ENCODE peak calls at places on chromosomes 2 and 18, in eight cellular contexts. O, I, K, J, Y, S, X and P are unnamed samples. For H3K9me3 and H3K36me3, the result is how much of the 10 kb centered on the place peaks cover.

GRCh38 chr18:6132751-6133368 is 237.5 kb upstream of the TMEM200C start:
- DNase-seq in J (no peak), X (no peak), O (no peak), K (peak), I (no peak), Y (no peak), S (no peak), P (no peak)

GRCh38 chr2:239724194-239724849 is 300.8 kb downstream of the NDUFA10 start:
- DNase-seq in I (peak), K (no peak), X (peak), S (no peak), Y (peak), J (no peak), O (no peak), P (no peak)

GRCh38 chr2:203818656-203819055 is 48.9 kb upstream of the CTLA4 start:
- DNase-seq in K (no peak), Y (no peak), X (no peak), O (no peak), J (no peak), S (no peak), I (no peak), P (no peak)

GRCh38 chr2:191274404-191274803 is 29.2 kb downstream of the MYO1B start:
- DNase-seq in S (no peak), I (no peak), J (no peak), K (no peak), Y (no peak), O (no peak), X (no peak), P (peak)

GRCh38 chr2:190947711-190948251 is 66.2 kb downstream of the STAT1 start:
- DNase-seq in I (no peak), K (no peak), S (no peak), O (peak), X (peak), J (peak), Y (no peak), P (peak)

GRCh38 chr2:158317642-158318041 is 138.9 kb downstream of the CCDC148 start:
- DNase-seq in Y (no peak), X (no peak), I (no peak), S (no peak), O (no peak), K (no peak), J (no peak), P (no peak)

GRCh38 chr18:50706199-50706598 is 113.6 kb downstream of the MRO start:
- DNase-seq in J (no peak), K (no peak), I (no peak), S (no peak), O (no peak), X (no peak), Y (no peak), P (no peak)

GRCh38 chr18:12782521-12782920 is 79.7 kb downstream of the PSMG2 start:
- DNase-seq in K (no peak), S (no peak), I (no peak), X (no peak), Y (no peak), J (no peak), O (no peak), P (no peak)

GRCh38 chr2:176638167-176639015 is 369.1 kb downstream of the MTX2 start:
- DNase-seq in I (peak), S (peak), X (peak), J (peak), K (peak), Y (peak), O (peak), P (peak)

GRCh38 chr2:10412380-10412779 is 35.7 kb downstream of the ODC1 start:
- DNase-seq in K (no peak), O (no peak), J (no peak), S (peak), I (no peak), X (peak), Y (no peak), P (peak)

GRCh38 chr2:203775684-203776083 is 69.2 kb downstream of the CD28 start:
- DNase-seq in J (no peak), O (no peak), X (no peak), K (no peak), Y (no peak), S (no peak), I (no peak), P (no peak)

GRCh38 chr2:102979429-102979828 is 217.6 kb downstream of the TMEM182 start:
- DNase-seq in I (no peak), X (no peak), K (no peak), O (no peak), S (no peak), J (no peak), Y (no peak), P (no peak)

GRCh38 chr2:33791625-33792024 is 192.5 kb upstream of the FAM98A start:
- DNase-seq in Y (no peak), S (no peak), K (no peak), J (no peak), O (peak), X (peak), I (no peak), P (no peak)

GRCh38 chr2:186429095-186429494 is 57.0 kb upstream of the ZC3H15 start:
- DNase-seq in K (no peak), J (no peak), X (no peak), I (no peak), Y (no peak), S (no peak), O (peak), P (no peak)

GRCh38 chr2:2837768-2838547 is 506.9 kb upstream of the MYT1L start:
- DNase-seq in J (no peak), Y (no peak), I (no peak), S (no peak), O (no peak), X (no peak), K (no peak), P (no peak)

GRCh38 chr2:62787381-62787780 is 81.9 kb downstream of the EHBP1 start:
- DNase-seq in J (no peak), I (no peak), S (no peak), X (no peak), Y (no peak), O (peak), K (no peak), P (peak)

GRCh38 chr18:41347057-41347456 is 608.0 kb upstream of the PIK3C3 start:
- DNase-seq in X (no peak), S (no peak), J (no peak), K (no peak), Y (no peak), I (no peak), O (peak), P (no peak)

GRCh38 chr2:212254331-212254730 is 284.3 kb downstream of the ERBB4 start:
- DNase-seq in X (no peak), S (no peak), O (no peak), K (no peak), Y (no peak), I (no peak), J (no peak), P (peak)

GRCh38 chr18:9594782-9595181 is 19.6 kb downstream of the PPP4R1 start:
- DNase-seq in X (no peak), Y (no peak), S (no peak), O (no peak), K (no peak), I (no peak), J (no peak), P (no peak)

GRCh38 chr2:47403829-47404228 is 873 bp downstream of the MSH2 start:
- DNase-seq in X (no peak), Y (no peak), O (no peak), K (no peak), I (no peak), J (no peak), S (no peak), P (peak)

GRCh38 chr2:72293620-72294019 is 146.0 kb upstream of the CYP26B1 start:
- DNase-seq in J (no peak), K (no peak), X (no peak), I (no peak), Y (no peak), O (peak), S (no peak), P (no peak)

GRCh38 chr2:153388246-153388645 is 90.3 kb downstream of the RPRM start:
- DNase-seq in J (no peak), X (peak), O (peak), S (no peak), I (peak), Y (no peak), K (no peak), P (no peak)

GRCh38 chr18:62850619-62851306 is 135.4 kb downstream of the PHLPP1 start:
- DNase-seq in J (no peak), X (no peak), S (no peak), K (no peak), Y (no peak), O (no peak), I (no peak), P (no peak)

GRCh38 chr18:36441872-36442271 is 144.4 kb downstream of the FHOD3 start:
- DNase-seq in Y (no peak), J (no peak), O (peak), S (no peak), I (no peak), X (no peak), K (no peak), P (no peak)

GRCh38 chr2:60707750-60708371 is 48.2 kb upstream of the PAPOLG start:
- DNase-seq in J (no peak), Y (no peak), X (no peak), O (peak), I (no peak), K (no peak), S (no peak), P (peak)

GRCh38 chr2:240795916-240796510 is 24.0 kb downstream of the KIF1A start:
- DNase-seq in O (no peak), I (no peak), Y (no peak), S (no peak), X (no peak), K (peak), J (no peak), P (no peak)

GRCh38 chr18:839224-840079 is 27.4 kb upstream of the YES1 start:
- DNase-seq in K (peak), O (peak), X (peak), Y (peak), I (peak), S (peak), J (peak), P (peak)

GRCh38 chr18:54416459-54416858 is 58.8 kb downstream of the C18orf54 start:
- DNase-seq in Y (no peak), O (peak), K (no peak), S (no peak), I (no peak), J (no peak), X (peak), P (no peak)

GRCh38 chr18:32439802-32440201 is 30.9 kb downstream of the GAREM1 start:
- DNase-seq in J (no peak), X (no peak), Y (no peak), S (no peak), I (no peak), O (no peak), K (no peak), P (no peak)

GRCh38 chr2:171244970-171245782 is 84.5 kb upstream of the TLK1 start:
- DNase-seq in X (peak), S (no peak), K (no peak), J (peak), O (peak), Y (no peak), I (no peak), P (peak)

GRCh38 chr2:230687498-230687897 is 25.1 kb upstream of the CAB39 start:
- DNase-seq in O (no peak), X (peak), I (no peak), K (no peak), S (no peak), Y (no peak), J (peak), P (peak)

GRCh38 chr18:6355789-6356589 is 58.7 kb downstream of the L3MBTL4 start:
- DNase-seq in I (no peak), Y (peak), X (no peak), S (no peak), J (no peak), K (no peak), O (peak), P (no peak)

GRCh38 chr2:206614825-206615224 is 27.5 kb upstream of the FAM237A start:
- DNase-seq in Y (peak), X (peak), O (peak), J (peak), I (no peak), K (no peak), S (no peak), P (no peak)

GRCh38 chr2:165070089-165070488 is 114.8 kb upstream of the SLC38A11 start:
- DNase-seq in I (no peak), S (no peak), O (no peak), Y (no peak), X (no peak), K (no peak), J (no peak), P (peak)

GRCh38 chr2:171319164-171319810 is 114.5 kb downstream of the METTL8 start:
- DNase-seq in J (no peak), K (no peak), S (no peak), O (peak), Y (no peak), I (no peak), X (no peak), P (no peak)

GRCh38 chr2:74373985-74374384 is 6.1 kb downstream of the DCTN1 start:
- DNase-seq in O (no peak), J (no peak), I (no peak), Y (no peak), K (no peak), S (no peak), X (no peak), P (no peak)

GRCh38 chr18:79695269-79695668 is 15.7 kb downstream of the CTDP1 start:
- DNase-seq in K (no peak), S (no peak), X (no peak), O (no peak), J (no peak), Y (no peak), I (no peak), P (no peak)

GRCh38 chr2:120150040-120150482 is 73.1 kb downstream of the TMEM185B start:
- DNase-seq in Y (no peak), O (no peak), I (no peak), K (no peak), X (no peak), S (no peak), J (no peak), P (no peak)
- H3K9me3 ChIP-seq in Y (under half), O (under half), I (under half), K (under half), X (under half), S (under half), J (under half), P (under half)

GRCh38 chr2:149005471-149006077 is 32.9 kb upstream of the LYPD6B start:
- DNase-seq in S (no peak), O (no peak), I (no peak), X (no peak), J (no peak), Y (no peak), K (no peak), P (no peak)

GRCh38 chr2:149002378-149002890 is 36.1 kb upstream of the LYPD6B start:
- DNase-seq in Y (no peak), S (no peak), O (no peak), K (no peak), J (no peak), I (peak), X (no peak), P (no peak)

GRCh38 chr2:149004836-149005235 is 33.7 kb upstream of the LYPD6B start:
- DNase-seq in S (no peak), X (no peak), K (no peak), J (no peak), I (no peak), Y (no peak), O (peak), P (no peak)

GRCh38 chr2:149001496-149001895 is 37.0 kb upstream of the LYPD6B start:
- DNase-seq in J (no peak), Y (no peak), I (no peak), S (no peak), O (no peak), K (no peak), X (no peak), P (no peak)

DNA sequence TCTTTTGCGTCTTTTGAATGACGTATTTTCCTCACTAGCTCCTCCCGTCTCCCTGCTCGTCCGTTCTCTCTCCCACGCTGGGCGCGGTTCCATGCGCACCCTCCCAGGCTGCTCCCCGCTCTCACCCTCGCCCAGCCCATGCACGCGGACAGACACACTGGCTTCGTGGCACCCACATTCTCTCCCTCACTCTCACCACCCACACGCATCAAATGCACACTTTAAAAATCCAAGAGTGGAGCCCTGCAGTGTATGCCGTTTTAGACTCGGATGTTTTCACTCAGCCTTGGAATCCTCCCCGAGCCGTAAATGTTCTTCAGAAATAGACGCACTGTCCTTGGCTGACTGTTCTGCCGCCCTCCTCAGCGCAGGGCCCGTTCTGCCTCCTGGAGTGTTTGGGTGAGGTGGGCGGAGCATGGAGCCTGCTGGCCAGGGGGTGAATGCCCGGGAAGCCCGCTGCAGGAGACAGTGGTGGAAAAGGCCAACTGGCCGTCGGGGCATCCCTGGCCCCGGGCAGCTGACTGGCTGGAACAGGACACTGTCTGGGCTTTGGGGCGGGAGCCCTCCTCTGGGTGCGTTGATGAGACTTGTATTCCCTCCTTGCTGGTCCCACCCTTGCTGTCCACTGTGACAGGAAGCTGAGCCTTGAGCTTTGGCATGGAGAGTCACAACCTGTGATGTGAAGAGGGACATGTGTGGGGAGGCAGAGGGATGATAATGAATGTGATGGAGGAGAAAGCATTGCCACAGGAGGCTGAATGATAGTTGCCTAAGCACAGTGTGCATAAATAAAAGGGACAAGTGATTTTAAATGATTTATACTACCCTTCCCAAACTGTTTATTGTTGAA is 35.4 kb upstream of the LYPD6B start:
- DNase-seq in Y (no peak), K (no peak), I (peak), J (no peak), S (no peak), X (no peak), O (no peak), P (no peak)
- H3K36me3 ChIP-seq in Y (under half), K (under half), I (under half), J (under half), S (under half), X (under half), O (under half), P (under half)

DNA sequence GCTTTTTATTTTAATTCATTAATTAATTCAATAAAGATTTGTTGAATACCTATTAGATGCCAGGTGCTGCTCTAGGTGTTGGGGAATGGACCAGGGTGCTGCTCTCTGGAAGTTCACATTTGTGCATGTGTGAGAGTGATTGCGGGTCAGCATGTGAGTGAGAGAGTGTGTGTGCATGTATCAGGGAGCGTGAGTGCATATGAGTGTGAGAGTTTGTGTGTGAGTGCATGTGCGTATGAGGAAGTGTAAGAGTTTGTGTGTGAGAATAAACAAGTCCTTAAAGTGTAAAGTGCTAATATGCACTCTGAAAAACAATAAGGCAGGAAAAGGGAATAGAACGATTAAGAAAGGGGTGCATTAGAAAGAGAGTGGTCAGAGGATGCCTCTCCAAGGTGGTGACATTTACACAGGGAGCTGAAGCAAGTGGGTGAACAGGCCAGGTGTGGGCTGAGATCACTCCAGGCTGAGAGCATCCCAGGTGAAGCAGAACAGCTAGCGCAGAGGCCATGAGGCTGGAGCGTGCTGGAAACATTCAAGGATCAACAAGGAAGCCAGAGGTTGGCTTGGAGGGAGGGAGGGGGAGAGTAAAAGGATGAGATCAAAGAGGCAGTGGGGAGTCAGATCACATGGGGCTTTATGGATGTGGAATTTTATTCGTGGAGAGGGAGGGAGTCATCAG is 50.5 kb upstream of the SLC1A4 start:
- DNase-seq in X (no peak), Y (no peak), S (no peak), O (no peak), J (no peak), I (no peak), K (no peak), P (no peak)
- H3K4me3 ChIP-seq in X (no peak), Y (peak), S (no peak), O (no peak), J (no peak), I (no peak), K (no peak), P (no peak)

GRCh38 chr18:14930576-14930975 is 182.6 kb downstream of the ANKRD30B start:
- DNase-seq in J (no peak), S (no peak), K (no peak), O (no peak), X (no peak), I (no peak), Y (no peak), P (no peak)
- H3K9me3 ChIP-seq in J (under half), S (under half), K (under half), O (under half), X (under half), I (under half), Y (under half), P (under half)